ENCODE peak calls at places on chromosomes 1 and 21, in four cellular contexts. N, I, K and T are unnamed samples.

GRCh38 chr1:98323906-98324358 is 337.6 kb upstream of the SNX7 start:
- DNase-seq in N (peak; percentile 90), I (peak; percentile 97), K (no peak), T (peak; percentile 98)

GRCh38 chr1:58739851-58740466 is 40.1 kb upstream of the MYSM1 start:
- DNase-seq in N (peak; percentile 60), I (peak; percentile 62), K (no peak), T (peak; percentile 89)

GRCh38 chr21:45834821-45835293 is 146.7 kb upstream of the COL6A1 start:
- DNase-seq in N (no peak), I (no peak), K (no peak), T (no peak)

GRCh38 chr1:24126672-24127023 is 14.7 kb upstream of the MYOM3 start:
- DNase-seq in K (no peak), I (no peak), N (no peak), T (no peak)

GRCh38 chr1:94592566-94592920 is 51.0 kb upstream of the F3 start:
- DNase-seq in K (no peak), N (no peak), I (no peak), T (no peak)

GRCh38 chr1:150906813-150907212 is 19.4 kb upstream of the SETDB1 start:
- DNase-seq in N (no peak), K (no peak), I (no peak), T (no peak)

GRCh38 chr1:84352298-84353106 is 45.8 kb upstream of the DNASE2B start:
- DNase-seq in K (no peak), N (no peak), I (no peak), T (no peak)

GRCh38 chr1:220513834-220514233 is 14.1 kb upstream of the MARK1 start:
- DNase-seq in I (no peak), N (peak; percentile 30), K (no peak), T (no peak)

GRCh38 chr1:23793018-23793781 is 2.3 kb downstream of the LYPLA2 start:
- DNase-seq in N (peak; percentile 48), K (no peak), I (peak; percentile 43), T (no peak)

GRCh38 chr1:152448095-152448494 is 34.0 kb upstream of the CRNN start:
- DNase-seq in I (no peak), N (no peak), K (no peak), T (no peak)

GRCh38 chr1:170562644-170563338 is 30.8 kb downstream of the GORAB start:
- DNase-seq in K (peak; percentile 45), N (peak; percentile 89), I (peak; percentile 90), T (peak; percentile 95)

GRCh38 chr1:22317231-22317919 is 134.3 kb upstream of the ZBTB40 start:
- DNase-seq in I (no peak), K (no peak), N (no peak), T (peak; percentile 44)

GRCh38 chr1:150514913-150515327 is 632 bp upstream of the FALEC start:
- DNase-seq in K (no peak), I (no peak), N (no peak), T (no peak)

GRCh38 chr1:110440877-110441276 is 10.1 kb upstream of the PROK1 start:
- DNase-seq in N (peak; percentile 52), I (peak; percentile 66), K (peak; percentile 42), T (no peak)

GRCh38 chr1:101203812-101204540 is 32.8 kb upstream of the S1PR1 start:
- DNase-seq in K (no peak), I (peak; percentile 47), N (peak; percentile 8), T (peak; percentile 5)

GRCh38 chr1:228100822-228101613 is 2.1 kb downstream of the C1orf35 start:
- DNase-seq in I (no peak), N (no peak), K (no peak), T (peak; percentile 38)

GRCh38 chr1:21508580-21509350 is 458 bp upstream of the ALPL start:
- DNase-seq in I (peak; percentile 23), K (peak; percentile 72), N (peak; percentile 5), T (peak; percentile 63)

GRCh38 chr21:35738342-35738961 is 321.9 kb downstream of the SETD4 start:
- DNase-seq in K (no peak), N (peak; percentile 76), I (peak; percentile 45), T (peak; percentile 27)

GRCh38 chr1:165659581-165659895 is 28.5 kb downstream of the MGST3 start:
- DNase-seq in N (no peak), K (no peak), I (no peak), T (no peak)

GRCh38 chr1:6317101-6317760 is 56.3 kb upstream of the GPR153 start:
- DNase-seq in N (peak; percentile 11), K (no peak), I (peak; percentile 44), T (peak; percentile 91)

GRCh38 chr1:165836664-165837482 is 9.5 kb downstream of the UCK2 start:
- DNase-seq in K (no peak), I (no peak), N (no peak), T (no peak)

GRCh38 chr1:117646007-117646913 is 40.4 kb downstream of the TENT5C start:
- DNase-seq in I (peak; percentile 30), N (no peak), K (no peak), T (no peak)

GRCh38 chr21:28521932-28522826 is 470.5 kb downstream of the LTN1 start:
- DNase-seq in K (no peak), N (peak; percentile 44), I (peak; percentile 60), T (peak; percentile 54)

GRCh38 chr21:33848252-33848953 is 67.2 kb downstream of the ATP5PO start:
- DNase-seq in N (peak; percentile 78), K (no peak), I (no peak), T (peak; percentile 91)

GRCh38 chr1:29647581-29647980 is 411.3 kb downstream of the PTPRU start:
- DNase-seq in N (peak; percentile 54), K (no peak), I (peak; percentile 20), T (peak; percentile 12)